ENCODE peak calls at places on chromosomes 11 and 22, in seven cellular contexts. Y is iPS DF 6.9, C is Caco-2, H is psoas muscle, D is uterus, F is heart right ventricle, L is A549. U is an unnamed sample.
A peak's percentile ranks its signal among the peaks of the same experiment; 100 is the strongest.

GRCh38 chr11:2744166-2744565 is 44.4 kb upstream of the KCNQ1OT1 start:
- DNase-seq in F (no peak), D (no peak), Y (no peak), H (peak; percentile 31), C (no peak), L (no peak), U (no peak)

GRCh38 chr11:113378013-113378412 is 9.6 kb upstream of the ANKK1 start:
- DNase-seq in Y (no peak), F (no peak), C (no peak), L (no peak), D (no peak), H (no peak), U (no peak)

GRCh38 chr11:20013346-20014066 is 146.8 kb downstream of the DBX1 start:
- DNase-seq in F (peak; percentile 26), C (peak; percentile 50), L (no peak), H (peak; percentile 64), Y (no peak), D (no peak), U (no peak)

GRCh38 chr22:26585104-26585790 is 4.7 kb downstream of the TPST2 start:
- DNase-seq in C (no peak), L (peak; percentile 22), H (peak; percentile 89), F (peak; percentile 81), D (peak; percentile 19), Y (no peak), U (no peak)

GRCh38 chr11:2109541-2110019 is 29.6 kb downstream of the IGF2 start:
- DNase-seq in C (no peak), L (no peak), H (peak; percentile 59), Y (no peak), D (no peak), F (peak; percentile 40), U (no peak)

GRCh38 chr11:34192481-34193401 is 87.3 kb downstream of the NAT10 start:
- DNase-seq in L (peak; percentile 52), Y (no peak), C (no peak), F (peak; percentile 53), H (peak; percentile 75), D (peak; percentile 80), U (no peak)

GRCh38 chr22:23722724-23723123 is 28.2 kb downstream of the ZNF70 start:
- DNase-seq in C (no peak), Y (no peak), D (no peak), L (no peak), F (no peak), H (no peak), U (no peak)

GRCh38 chr11:63868399-63869064 is 29.6 kb downstream of the MARK2 start:
- DNase-seq in Y (no peak), H (no peak), C (no peak), L (no peak), D (no peak), F (no peak), U (no peak)

GRCh38 chr11:87252869-87253268 is 215.1 kb downstream of the TMEM135 start:
- DNase-seq in D (no peak), Y (no peak), F (no peak), L (no peak), C (no peak), H (no peak), U (no peak)

GRCh38 chr11:79273781-79274180 is 167.0 kb downstream of the TENM4 start:
- DNase-seq in L (no peak), H (no peak), C (no peak), F (no peak), D (no peak), Y (no peak), U (no peak)

GRCh38 chr22:48475661-48476345 is 1351.9 kb downstream of the BRD1 start:
- DNase-seq in Y (no peak), L (no peak), D (no peak), H (no peak), C (no peak), F (no peak), U (no peak)
- H3K9me3 ChIP-seq in Y (peaks cover 32% of the 10 kb centered on the region), L (no peaks in the 10 kb centered on the region), D (no peaks in the 10 kb centered on the region), H (no peaks in the 10 kb centered on the region), C (no peaks in the 10 kb centered on the region), F (no peaks in the 10 kb centered on the region), U (no peaks in the 10 kb centered on the region)

DNA sequence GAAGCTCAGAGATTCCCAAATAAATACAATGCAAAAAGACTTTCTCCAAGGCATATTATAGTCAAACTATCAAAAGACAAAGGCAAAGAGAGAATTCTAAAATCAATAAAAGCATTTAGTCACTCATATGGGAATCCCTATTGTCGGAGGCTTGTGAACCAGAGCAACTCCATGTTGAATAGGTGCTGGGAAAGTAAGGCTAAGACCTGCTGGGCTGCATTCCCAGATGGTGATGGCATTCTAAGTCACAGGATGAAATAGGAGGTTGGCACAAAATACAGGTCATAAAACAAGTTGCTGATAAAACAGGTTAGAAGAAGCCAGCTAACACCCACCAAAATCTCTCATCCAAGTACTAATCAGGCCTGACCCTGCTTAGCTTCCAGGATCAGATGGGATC is 84.5 kb downstream of the JRKL start:
- DNase-seq in D (no peak), L (no peak), Y (no peak), F (no peak), H (no peak), C (no peak), U (no peak)
- H3K9me3 ChIP-seq in D (no peaks in the 10 kb centered on the region), L (no peaks in the 10 kb centered on the region), Y (no peaks in the 10 kb centered on the region), F (peaks cover 34% of the 10 kb centered on the region), H (peaks cover 8% of the 10 kb centered on the region), C (peaks cover 25% of the 10 kb centered on the region), U (no peaks in the 10 kb centered on the region)

GRCh38 chr11:95429376-95429907 is 198.4 kb upstream of the SESN3 start:
- DNase-seq in D (no peak), F (no peak), H (no peak), C (no peak), Y (no peak), L (no peak), U (no peak)
- H3K9me3 ChIP-seq in D (no peaks in the 10 kb centered on the region), F (no peaks in the 10 kb centered on the region), H (no peaks in the 10 kb centered on the region), C (no peaks in the 10 kb centered on the region), Y (no peaks in the 10 kb centered on the region), L (no peaks in the 10 kb centered on the region), U (no peaks in the 10 kb centered on the region)

DNA sequence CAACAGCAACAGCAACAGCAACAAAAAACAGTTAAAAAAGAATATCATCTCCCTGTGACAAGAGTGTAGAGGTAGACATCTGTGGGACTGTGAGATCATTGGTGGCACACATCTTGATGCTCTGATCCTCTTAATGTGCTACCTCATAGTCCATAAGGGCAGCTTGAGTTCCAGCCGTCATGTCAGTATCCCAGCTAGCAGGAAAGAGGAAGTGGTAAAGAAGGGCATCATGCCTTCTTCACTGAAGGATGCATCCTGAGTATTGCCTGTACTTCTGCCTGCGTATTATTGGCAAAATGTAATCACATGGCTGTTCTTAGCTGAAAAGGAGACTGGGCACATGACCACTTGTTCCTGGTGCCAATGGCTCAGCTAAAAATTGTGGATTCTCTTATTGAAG is 314.3 kb downstream of the TBC1D22A start:
- DNase-seq in F (no peak), C (no peak), H (no peak), L (no peak), Y (no peak), D (no peak), U (no peak)
- H3K9me3 ChIP-seq in F (peaks cover 39% of the 10 kb centered on the region), C (peaks cover 8% of the 10 kb centered on the region), H (peaks cover 26% of the 10 kb centered on the region), L (peaks cover 8% of the 10 kb centered on the region), Y (no peaks in the 10 kb centered on the region), D (no peaks in the 10 kb centered on the region), U (peaks cover 4% of the 10 kb centered on the region)

DNA sequence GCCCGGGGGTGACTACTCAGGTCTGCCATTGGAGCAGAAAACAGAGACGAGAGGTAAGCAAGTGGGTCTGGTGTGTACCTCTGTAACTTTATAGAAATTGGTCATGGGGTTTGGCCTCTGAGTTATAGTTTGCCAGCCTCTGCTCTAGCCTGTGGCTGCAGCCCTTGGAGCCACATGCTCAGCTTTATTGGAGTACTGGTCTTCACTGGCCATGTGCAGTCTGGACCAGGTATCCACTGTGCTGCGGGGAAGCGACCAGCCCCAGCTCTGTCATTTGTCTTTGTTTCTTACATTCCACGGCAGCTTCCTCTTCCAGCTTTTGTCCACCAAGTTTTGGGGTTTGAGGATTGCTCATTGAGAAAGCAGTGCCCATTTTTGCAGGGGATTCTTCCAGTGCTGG is 453.4 kb downstream of the TBC1D22A start:
- DNase-seq in Y (no peak), C (no peak), D (no peak), H (no peak), L (no peak), F (no peak), U (no peak)
- H3K9me3 ChIP-seq in Y (peaks cover 25% of the 10 kb centered on the region), C (no peaks in the 10 kb centered on the region), D (no peaks in the 10 kb centered on the region), H (no peaks in the 10 kb centered on the region), L (no peaks in the 10 kb centered on the region), F (no peaks in the 10 kb centered on the region), U (no peaks in the 10 kb centered on the region)

GRCh38 chr11:98289592-98289991 is 731.2 kb upstream of the CNTN5 start:
- DNase-seq in H (no peak), L (no peak), F (no peak), C (no peak), D (no peak), Y (no peak), U (no peak)
- H3K9me3 ChIP-seq in H (no peaks in the 10 kb centered on the region), L (no peaks in the 10 kb centered on the region), F (no peaks in the 10 kb centered on the region), C (no peaks in the 10 kb centered on the region), D (no peaks in the 10 kb centered on the region), Y (no peaks in the 10 kb centered on the region), U (no peaks in the 10 kb centered on the region)

DNA sequence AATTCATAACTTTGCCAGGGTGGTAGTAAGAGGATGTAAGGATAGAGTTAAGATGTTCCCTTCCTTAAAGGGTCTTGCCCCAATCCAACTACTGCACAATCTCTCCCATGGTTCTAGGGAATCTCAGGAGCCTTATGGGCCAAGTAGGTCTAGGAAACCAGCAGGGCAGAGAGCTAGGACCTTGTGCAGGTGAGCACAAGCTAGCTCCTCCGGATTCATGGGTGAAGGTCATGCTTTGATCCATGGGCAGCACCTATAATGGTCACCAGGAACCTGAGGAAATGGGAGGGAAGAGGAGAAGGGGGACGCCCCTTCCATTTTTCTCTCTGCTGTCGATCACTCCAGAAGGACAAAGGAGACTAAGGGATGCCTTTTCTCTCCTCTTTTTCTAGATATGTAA is 16.8 kb downstream of the KCNJ11 start:
- DNase-seq in C (peak; percentile 26), D (no peak), H (no peak), F (no peak), L (peak; percentile 58), Y (no peak), U (no peak)
- H3K9me3 ChIP-seq in C (peaks cover 42% of the 10 kb centered on the region), D (no peaks in the 10 kb centered on the region), H (peaks cover 33% of the 10 kb centered on the region), F (peaks cover 58% of the 10 kb centered on the region), L (peaks cover 25% of the 10 kb centered on the region), Y (peaks cover 9% of the 10 kb centered on the region), U (peaks cover 21% of the 10 kb centered on the region)

GRCh38 chr22:33025675-33026074 is 32.5 kb downstream of the SYN3 start:
- DNase-seq in C (no peak), F (no peak), H (no peak), D (no peak), L (no peak), Y (no peak), U (no peak)
- H3K9me3 ChIP-seq in C (no peaks in the 10 kb centered on the region), F (no peaks in the 10 kb centered on the region), H (no peaks in the 10 kb centered on the region), D (no peaks in the 10 kb centered on the region), L (no peaks in the 10 kb centered on the region), Y (no peaks in the 10 kb centered on the region), U (no peaks in the 10 kb centered on the region)

GRCh38 chr22:47422736-47423135 is 660.3 kb downstream of the TBC1D22A start:
- DNase-seq in L (no peak), C (no peak), F (no peak), H (no peak), D (no peak), Y (no peak), U (no peak)
- H3K9me3 ChIP-seq in L (no peaks in the 10 kb centered on the region), C (no peaks in the 10 kb centered on the region), F (no peaks in the 10 kb centered on the region), H (no peaks in the 10 kb centered on the region), D (no peaks in the 10 kb centered on the region), Y (peaks cover 28% of the 10 kb centered on the region), U (no peaks in the 10 kb centered on the region)

U was measured in T-helper 17 cell.